ENCODE peak calls at places on chromosomes 11 and 22, in eight cellular contexts. One of them, this sample, is unnamed.

GRCh38 chr11:2516276-2517015 is 71.6 kb downstream of the KCNQ1 start:
- DNase-seq in globus pallidus: no peak
- DNase-seq in naive thymus-derived CD4-positive, alpha-beta T cell: no peak
- DNase-seq in stimulated activated CD8-positive, alpha-beta memory T cell treated with anti-CD3 and anti-CD28 coated beads, Interleukin-2, amount 100 ng/mL, for 48 hours: no peak
- DNase-seq in anterior cingulate cortex: no peak
- DNase-seq in GM04503: no peak
- DNase-seq in GM10248: no peak
- DNase-seq in activated T-helper 9 cell treated with anti-CD3 and anti-CD28 coated beads, Interleukin-2, amount 50 U/mL, for 16 hours: no peak
- DNase-seq in this sample: peak

GRCh38 chr11:17546240-17546639 is 819 bp upstream of the OTOG start:
- DNase-seq in globus pallidus: no peak
- DNase-seq in naive thymus-derived CD4-positive, alpha-beta T cell: no peak
- DNase-seq in stimulated activated CD8-positive, alpha-beta memory T cell treated with anti-CD3 and anti-CD28 coated beads, Interleukin-2, amount 100 ng/mL, for 48 hours: no peak
- DNase-seq in anterior cingulate cortex: no peak
- DNase-seq in GM04503: no peak
- DNase-seq in GM10248: no peak
- DNase-seq in activated T-helper 9 cell treated with anti-CD3 and anti-CD28 coated beads, Interleukin-2, amount 50 U/mL, for 16 hours: no peak
- DNase-seq in this sample: no peak

GRCh38 chr22:42078469-42079318 is 806 bp upstream of the SMDT1 start:
- DNase-seq in globus pallidus: no peak
- DNase-seq in naive thymus-derived CD4-positive, alpha-beta T cell: no peak
- DNase-seq in stimulated activated CD8-positive, alpha-beta memory T cell treated with anti-CD3 and anti-CD28 coated beads, Interleukin-2, amount 100 ng/mL, for 48 hours: no peak
- DNase-seq in anterior cingulate cortex: no peak
- DNase-seq in GM04503: no peak
- DNase-seq in GM10248: no peak
- DNase-seq in activated T-helper 9 cell treated with anti-CD3 and anti-CD28 coated beads, Interleukin-2, amount 50 U/mL, for 16 hours: no peak
- DNase-seq in this sample: no peak

GRCh38 chr22:43537019-43537585 is 125.3 kb downstream of the MPPED1 start:
- DNase-seq in globus pallidus: no peak
- DNase-seq in naive thymus-derived CD4-positive, alpha-beta T cell: no peak
- DNase-seq in stimulated activated CD8-positive, alpha-beta memory T cell treated with anti-CD3 and anti-CD28 coated beads, Interleukin-2, amount 100 ng/mL, for 48 hours: no peak
- DNase-seq in anterior cingulate cortex: no peak
- DNase-seq in GM04503: no peak
- DNase-seq in GM10248: no peak
- DNase-seq in activated T-helper 9 cell treated with anti-CD3 and anti-CD28 coated beads, Interleukin-2, amount 50 U/mL, for 16 hours: no peak
- DNase-seq in this sample: no peak

GRCh38 chr22:47377926-47378560 is 615.6 kb downstream of the TBC1D22A start:
- DNase-seq in globus pallidus: no peak
- DNase-seq in naive thymus-derived CD4-positive, alpha-beta T cell: no peak
- DNase-seq in stimulated activated CD8-positive, alpha-beta memory T cell treated with anti-CD3 and anti-CD28 coated beads, Interleukin-2, amount 100 ng/mL, for 48 hours: no peak
- DNase-seq in anterior cingulate cortex: no peak
- DNase-seq in GM04503: no peak
- DNase-seq in GM10248: no peak
- DNase-seq in activated T-helper 9 cell treated with anti-CD3 and anti-CD28 coated beads, Interleukin-2, amount 50 U/mL, for 16 hours: no peak
- DNase-seq in this sample: no peak

GRCh38 chr22:44930711-44931035 is 79.1 kb downstream of the PHF21B start:
- DNase-seq in globus pallidus: no peak
- DNase-seq in naive thymus-derived CD4-positive, alpha-beta T cell: no peak
- DNase-seq in stimulated activated CD8-positive, alpha-beta memory T cell treated with anti-CD3 and anti-CD28 coated beads, Interleukin-2, amount 100 ng/mL, for 48 hours: no peak
- DNase-seq in anterior cingulate cortex: no peak
- DNase-seq in GM04503: no peak
- DNase-seq in GM10248: no peak
- DNase-seq in activated T-helper 9 cell treated with anti-CD3 and anti-CD28 coated beads, Interleukin-2, amount 50 U/mL, for 16 hours: no peak
- DNase-seq in this sample: no peak

GRCh38 chr11:64110465-64111375 is 55.2 kb downstream of the MACROD1 start:
- DNase-seq in globus pallidus: no peak
- DNase-seq in naive thymus-derived CD4-positive, alpha-beta T cell: no peak
- DNase-seq in stimulated activated CD8-positive, alpha-beta memory T cell treated with anti-CD3 and anti-CD28 coated beads, Interleukin-2, amount 100 ng/mL, for 48 hours: no peak
- DNase-seq in anterior cingulate cortex: no peak
- DNase-seq in GM04503: no peak
- DNase-seq in GM10248: no peak
- DNase-seq in activated T-helper 9 cell treated with anti-CD3 and anti-CD28 coated beads, Interleukin-2, amount 50 U/mL, for 16 hours: no peak
- DNase-seq in this sample: no peak

GRCh38 chr22:30474683-30475424 is 3.0 kb upstream of the SEC14L3 start:
- DNase-seq in globus pallidus: no peak
- DNase-seq in naive thymus-derived CD4-positive, alpha-beta T cell: no peak
- DNase-seq in stimulated activated CD8-positive, alpha-beta memory T cell treated with anti-CD3 and anti-CD28 coated beads, Interleukin-2, amount 100 ng/mL, for 48 hours: no peak
- DNase-seq in anterior cingulate cortex: no peak
- DNase-seq in GM04503: no peak
- DNase-seq in GM10248: no peak
- DNase-seq in activated T-helper 9 cell treated with anti-CD3 and anti-CD28 coated beads, Interleukin-2, amount 50 U/mL, for 16 hours: no peak
- DNase-seq in this sample: no peak

GRCh38 chr22:17772249-17772962 is 1.9 kb downstream of the BID start:
- DNase-seq in globus pallidus: no peak
- DNase-seq in naive thymus-derived CD4-positive, alpha-beta T cell: no peak
- DNase-seq in stimulated activated CD8-positive, alpha-beta memory T cell treated with anti-CD3 and anti-CD28 coated beads, Interleukin-2, amount 100 ng/mL, for 48 hours: no peak
- DNase-seq in anterior cingulate cortex: no peak
- DNase-seq in GM04503: no peak
- DNase-seq in GM10248: no peak
- DNase-seq in activated T-helper 9 cell treated with anti-CD3 and anti-CD28 coated beads, Interleukin-2, amount 50 U/mL, for 16 hours: no peak
- DNase-seq in this sample: no peak

GRCh38 chr22:20424937-20425587 is 12.6 kb downstream of the SCARF2 start:
- DNase-seq in globus pallidus: no peak
- DNase-seq in naive thymus-derived CD4-positive, alpha-beta T cell: no peak
- DNase-seq in stimulated activated CD8-positive, alpha-beta memory T cell treated with anti-CD3 and anti-CD28 coated beads, Interleukin-2, amount 100 ng/mL, for 48 hours: no peak
- DNase-seq in anterior cingulate cortex: no peak
- DNase-seq in GM04503: no peak
- DNase-seq in GM10248: no peak
- DNase-seq in activated T-helper 9 cell treated with anti-CD3 and anti-CD28 coated beads, Interleukin-2, amount 50 U/mL, for 16 hours: no peak
- DNase-seq in this sample: no peak

GRCh38 chr11:101030015-101030414 is 99.6 kb downstream of the PGR start:
- DNase-seq in globus pallidus: no peak
- DNase-seq in naive thymus-derived CD4-positive, alpha-beta T cell: no peak
- DNase-seq in stimulated activated CD8-positive, alpha-beta memory T cell treated with anti-CD3 and anti-CD28 coated beads, Interleukin-2, amount 100 ng/mL, for 48 hours: no peak
- DNase-seq in anterior cingulate cortex: no peak
- DNase-seq in GM04503: no peak
- DNase-seq in GM10248: no peak
- DNase-seq in activated T-helper 9 cell treated with anti-CD3 and anti-CD28 coated beads, Interleukin-2, amount 50 U/mL, for 16 hours: no peak
- DNase-seq in this sample: no peak

This sample was measured in stimulated activated effector memory CD8-positive, alpha-beta T cell treated with anti-CD3 and anti-CD28 coated beads, Interleukin-12 subunit alpha, Interleukin-12 subunit beta, amount 100 ng/mL, for 72 hours.